ENCODE peak calls at places on chromosomes 16 and 17, in eight cellular contexts. One of them, this sample, is unnamed.

GRCh38 chr16:84357191-84357651 is 11.1 kb upstream of the ATP2C2 start:
- DNase-seq in BE2C: no peak
- DNase-seq in epithelial cell of esophagus: peak; percentile 90
- DNase-seq in endodermal cell: no peak
- DNase-seq in lower leg skin: no peak
- DNase-seq in uterus: no peak
- DNase-seq in left ventricle myocardium inferior: no peak
- DNase-seq in fibroblast of villous mesenchyme: no peak
- DNase-seq in this sample: no peak

GRCh38 chr17:57879437-57880085 is 29.7 kb upstream of the MRPS23 start:
- DNase-seq in uterus: no peak
- DNase-seq in epithelial cell of esophagus: no peak
- DNase-seq in left ventricle myocardium inferior: no peak
- DNase-seq in BE2C: no peak
- DNase-seq in fibroblast of villous mesenchyme: no peak
- DNase-seq in endodermal cell: peak; percentile 87
- DNase-seq in lower leg skin: no peak
- DNase-seq in this sample: no peak

GRCh38 chr16:72256398-72257048 is 84.6 kb upstream of the PMFBP1 start:
- DNase-seq in epithelial cell of esophagus: peak; percentile 17
- DNase-seq in endodermal cell: no peak
- DNase-seq in left ventricle myocardium inferior: no peak
- DNase-seq in lower leg skin: peak; percentile 44
- DNase-seq in fibroblast of villous mesenchyme: peak; percentile 51
- DNase-seq in uterus: no peak
- DNase-seq in BE2C: no peak
- DNase-seq in this sample: no peak

GRCh38 chr17:58339775-58340622 is 11.4 kb upstream of the TSPOAP1 start:
- DNase-seq in endodermal cell: no peak
- DNase-seq in lower leg skin: no peak
- DNase-seq in BE2C: no peak
- DNase-seq in left ventricle myocardium inferior: no peak
- DNase-seq in fibroblast of villous mesenchyme: no peak
- DNase-seq in epithelial cell of esophagus: no peak
- DNase-seq in uterus: no peak
- DNase-seq in this sample: no peak

GRCh38 chr16:64983983-64984382 is 137.9 kb downstream of the CDH11 start:
- DNase-seq in fibroblast of villous mesenchyme: peak; percentile 94
- DNase-seq in uterus: peak; percentile 30
- DNase-seq in left ventricle myocardium inferior: no peak
- DNase-seq in BE2C: peak; percentile 79
- DNase-seq in lower leg skin: no peak
- DNase-seq in epithelial cell of esophagus: peak; percentile 74
- DNase-seq in endodermal cell: peak; percentile 90
- DNase-seq in this sample: no peak

GRCh38 chr17:62093188-62094155 is 28.4 kb upstream of the MED13 start:
- DNase-seq in left ventricle myocardium inferior: no peak
- DNase-seq in lower leg skin: no peak
- DNase-seq in fibroblast of villous mesenchyme: peak; percentile 51
- DNase-seq in epithelial cell of esophagus: peak; percentile 96
- DNase-seq in endodermal cell: no peak
- DNase-seq in BE2C: peak; percentile 42
- DNase-seq in uterus: no peak
- DNase-seq in this sample: no peak

GRCh38 chr17:17354560-17355357 is 51.6 kb downstream of the NT5M start:
- DNase-seq in endodermal cell: peak; percentile 95
- DNase-seq in uterus: peak; percentile 64
- DNase-seq in epithelial cell of esophagus: peak; percentile 72
- DNase-seq in fibroblast of villous mesenchyme: peak; percentile 69
- DNase-seq in lower leg skin: peak; percentile 65
- DNase-seq in BE2C: peak; percentile 70
- DNase-seq in left ventricle myocardium inferior: peak; percentile 63
- DNase-seq in this sample: peak; percentile 19

GRCh38 chr17:56739376-56739775 is 94.3 kb downstream of the C17orf67 start:
- DNase-seq in lower leg skin: no peak
- DNase-seq in left ventricle myocardium inferior: no peak
- DNase-seq in epithelial cell of esophagus: no peak
- DNase-seq in uterus: no peak
- DNase-seq in fibroblast of villous mesenchyme: no peak
- DNase-seq in endodermal cell: no peak
- DNase-seq in BE2C: no peak
- DNase-seq in this sample: no peak

GRCh38 chr17:49637050-49637449 is 40.8 kb downstream of the SPOP start:
- DNase-seq in uterus: no peak
- DNase-seq in endodermal cell: no peak
- DNase-seq in left ventricle myocardium inferior: no peak
- DNase-seq in BE2C: no peak
- DNase-seq in lower leg skin: no peak
- DNase-seq in fibroblast of villous mesenchyme: no peak
- DNase-seq in epithelial cell of esophagus: no peak
- DNase-seq in this sample: no peak

GRCh38 chr17:49787932-49788442 is 494 bp upstream of the KAT7 start:
- DNase-seq in lower leg skin: no peak
- DNase-seq in BE2C: no peak
- DNase-seq in fibroblast of villous mesenchyme: no peak
- DNase-seq in left ventricle myocardium inferior: no peak
- DNase-seq in uterus: no peak
- DNase-seq in endodermal cell: peak; percentile 73
- DNase-seq in epithelial cell of esophagus: peak; percentile 14
- DNase-seq in this sample: no peak

GRCh38 chr16:21597571-21598030 is 1.8 kb upstream of the METTL9 start:
- DNase-seq in fibroblast of villous mesenchyme: no peak
- DNase-seq in lower leg skin: no peak
- DNase-seq in endodermal cell: no peak
- DNase-seq in epithelial cell of esophagus: no peak
- DNase-seq in BE2C: no peak
- DNase-seq in uterus: no peak
- DNase-seq in left ventricle myocardium inferior: no peak
- DNase-seq in this sample: no peak
- H3K4me3 ChIP-seq in fibroblast of villous mesenchyme: no peak overlapping the region
- H3K4me3 ChIP-seq in lower leg skin: no peak overlapping the region
- H3K4me3 ChIP-seq in endodermal cell: no peak overlapping the region
- H3K4me3 ChIP-seq in epithelial cell of esophagus: no peak overlapping the region
- H3K4me3 ChIP-seq in BE2C: no peak overlapping the region
- H3K4me3 ChIP-seq in uterus: no peak overlapping the region
- H3K4me3 ChIP-seq in left ventricle myocardium inferior: no peak overlapping the region
- H3K4me3 ChIP-seq in this sample: no peak overlapping the region

GRCh38 chr17:19384723-19385391 is 2.1 kb downstream of the MFAP4 start:
- DNase-seq in left ventricle myocardium inferior: peak; percentile 89
- DNase-seq in lower leg skin: peak; percentile 87
- DNase-seq in epithelial cell of esophagus: peak; percentile 84
- DNase-seq in BE2C: peak; percentile 63
- DNase-seq in fibroblast of villous mesenchyme: peak; percentile 97
- DNase-seq in uterus: peak; percentile 91
- DNase-seq in endodermal cell: no peak
- DNase-seq in this sample: no peak

GRCh38 chr17:19383681-19384470 is 3.1 kb downstream of the MFAP4 start:
- DNase-seq in uterus: peak; percentile 46
- DNase-seq in endodermal cell: no peak
- DNase-seq in BE2C: no peak
- DNase-seq in fibroblast of villous mesenchyme: no peak
- DNase-seq in left ventricle myocardium inferior: peak; percentile 53
- DNase-seq in epithelial cell of esophagus: no peak
- DNase-seq in lower leg skin: no peak
- DNase-seq in this sample: no peak

GRCh38 chr17:19381361-19381740 is 3.1 kb downstream of the MAPK7 start:
- DNase-seq in uterus: no peak
- DNase-seq in lower leg skin: no peak
- DNase-seq in endodermal cell: no peak
- DNase-seq in BE2C: no peak
- DNase-seq in left ventricle myocardium inferior: no peak
- DNase-seq in fibroblast of villous mesenchyme: no peak
- DNase-seq in epithelial cell of esophagus: no peak
- DNase-seq in this sample: no peak

GRCh38 chr17:19381741-19382444 is 3.6 kb downstream of the MAPK7 start:
- DNase-seq in fibroblast of villous mesenchyme: no peak
- DNase-seq in lower leg skin: no peak
- DNase-seq in endodermal cell: no peak
- DNase-seq in epithelial cell of esophagus: no peak
- DNase-seq in uterus: peak; percentile 19
- DNase-seq in BE2C: no peak
- DNase-seq in left ventricle myocardium inferior: no peak
- DNase-seq in this sample: no peak

DNA sequence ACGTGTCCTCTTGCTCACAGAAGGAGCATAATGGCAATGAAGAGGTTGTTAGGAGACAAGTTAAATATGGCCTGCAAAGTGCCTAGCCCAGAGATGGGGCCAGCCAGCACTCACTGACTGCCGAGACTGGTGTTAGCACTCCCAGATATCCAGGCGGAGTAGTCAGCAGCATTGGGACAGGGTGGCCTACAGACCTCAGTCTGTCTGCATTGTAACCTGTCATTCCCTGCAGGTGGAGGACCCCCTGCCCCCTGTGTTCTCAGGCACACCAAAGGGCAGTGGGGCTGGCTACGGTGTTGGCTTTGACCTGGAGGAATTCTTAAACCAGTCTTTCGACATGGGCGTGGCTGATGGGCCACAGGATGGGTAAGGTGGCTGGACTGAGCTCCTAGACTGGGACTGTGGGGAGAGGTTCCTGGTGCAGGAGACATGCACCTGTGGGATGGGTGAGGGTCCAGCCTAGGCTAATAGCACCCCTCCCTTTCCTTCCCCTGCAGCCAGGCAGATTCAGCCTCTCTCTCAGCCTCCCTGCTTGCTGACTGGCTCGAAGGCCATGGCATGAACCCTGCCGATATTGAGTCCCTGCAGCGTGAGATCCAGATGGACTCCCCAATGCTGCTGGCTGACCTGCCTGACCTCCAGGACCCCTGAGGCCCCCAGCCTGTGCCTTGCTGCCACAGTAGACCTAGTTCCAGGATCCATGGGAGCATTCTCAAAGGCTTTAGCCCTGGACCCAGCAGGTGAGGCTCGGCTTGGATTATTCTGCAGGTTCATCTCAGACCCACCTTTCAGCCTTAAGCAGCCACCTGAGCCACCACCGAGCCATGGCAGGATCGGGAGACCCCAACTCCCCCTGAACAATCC is 4.2 kb downstream of the MFAP4 start:
- DNase-seq in endodermal cell: no peak
- DNase-seq in left ventricle myocardium inferior: no peak
- DNase-seq in epithelial cell of esophagus: no peak
- DNase-seq in fibroblast of villous mesenchyme: no peak
- DNase-seq in lower leg skin: no peak
- DNase-seq in uterus: peak; percentile 17
- DNase-seq in BE2C: no peak
- DNase-seq in this sample: no peak
- H3K4me3 ChIP-seq in endodermal cell: no peak overlapping the region
- H3K4me3 ChIP-seq in left ventricle myocardium inferior: no peak overlapping the region
- H3K4me3 ChIP-seq in epithelial cell of esophagus: no peak overlapping the region
- H3K4me3 ChIP-seq in fibroblast of villous mesenchyme: no peak overlapping the region
- H3K4me3 ChIP-seq in lower leg skin: no peak overlapping the region
- H3K4me3 ChIP-seq in uterus: no peak overlapping the region
- H3K4me3 ChIP-seq in BE2C: no peak overlapping the region
- H3K4me3 ChIP-seq in this sample: no peak overlapping the region

GRCh38 chr16:57798953-57799618 is 3.2 kb downstream of the KIFC3 start:
- DNase-seq in BE2C: no peak
- DNase-seq in lower leg skin: no peak
- DNase-seq in uterus: no peak
- DNase-seq in endodermal cell: no peak
- DNase-seq in fibroblast of villous mesenchyme: no peak
- DNase-seq in left ventricle myocardium inferior: no peak
- DNase-seq in epithelial cell of esophagus: no peak
- DNase-seq in this sample: no peak

GRCh38 chr16:57801098-57801855 is 1.0 kb downstream of the KIFC3 start:
- DNase-seq in uterus: no peak
- DNase-seq in BE2C: no peak
- DNase-seq in endodermal cell: peak; percentile 79
- DNase-seq in fibroblast of villous mesenchyme: peak; percentile 73
- DNase-seq in epithelial cell of esophagus: peak; percentile 61
- DNase-seq in left ventricle myocardium inferior: no peak
- DNase-seq in lower leg skin: no peak
- DNase-seq in this sample: no peak

GRCh38 chr16:57800213-57801097 is 1.8 kb downstream of the KIFC3 start:
- DNase-seq in left ventricle myocardium inferior: no peak
- DNase-seq in lower leg skin: no peak
- DNase-seq in uterus: no peak
- DNase-seq in endodermal cell: no peak
- DNase-seq in fibroblast of villous mesenchyme: peak; percentile 51
- DNase-seq in BE2C: no peak
- DNase-seq in epithelial cell of esophagus: no peak
- DNase-seq in this sample: no peak

GRCh38 chr16:57798267-57798810 is 4.0 kb downstream of the KIFC3 start:
- DNase-seq in endodermal cell: no peak
- DNase-seq in left ventricle myocardium inferior: no peak
- DNase-seq in uterus: no peak
- DNase-seq in epithelial cell of esophagus: no peak
- DNase-seq in BE2C: no peak
- DNase-seq in fibroblast of villous mesenchyme: no peak
- DNase-seq in lower leg skin: no peak
- DNase-seq in this sample: no peak

DNA sequence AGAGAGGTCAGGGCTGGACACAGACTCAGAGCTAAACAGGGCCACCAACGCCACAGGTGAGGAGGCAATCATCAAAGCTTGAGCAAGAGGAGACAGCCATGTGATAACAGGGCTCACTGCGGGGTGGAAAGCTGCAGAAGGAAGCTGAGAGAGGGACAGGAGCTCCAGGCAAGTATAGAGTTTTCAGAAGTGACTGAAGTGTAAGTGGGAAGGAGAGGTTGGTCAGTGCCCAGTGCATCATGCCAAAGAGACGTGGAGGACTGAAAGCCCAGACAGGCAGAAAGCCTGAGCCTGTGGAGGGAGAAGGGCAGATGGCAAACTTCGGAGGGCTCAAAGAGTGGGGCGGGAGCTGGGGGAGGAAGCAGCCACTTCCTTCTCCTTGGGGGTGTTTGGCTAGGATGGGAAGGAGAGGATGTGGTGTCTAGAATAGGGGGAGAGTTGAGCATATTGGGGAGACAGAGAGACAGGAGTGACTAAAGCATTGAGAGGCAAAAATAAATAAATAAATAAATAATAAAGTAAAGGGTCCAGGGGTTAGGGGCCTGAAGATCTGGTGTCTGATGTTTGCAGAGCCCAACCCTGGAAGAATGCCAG is 2.6 kb downstream of the KIFC3 start:
- DNase-seq in BE2C: no peak
- DNase-seq in epithelial cell of esophagus: no peak
- DNase-seq in endodermal cell: peak; percentile 81
- DNase-seq in uterus: no peak
- DNase-seq in fibroblast of villous mesenchyme: no peak
- DNase-seq in left ventricle myocardium inferior: no peak
- DNase-seq in lower leg skin: no peak
- DNase-seq in this sample: no peak
- H3K4me3 ChIP-seq in BE2C: no peak overlapping the region
- H3K4me3 ChIP-seq in epithelial cell of esophagus: no peak overlapping the region
- H3K4me3 ChIP-seq in endodermal cell: peak overlapping the region; percentile 90
- H3K4me3 ChIP-seq in uterus: no peak overlapping the region
- H3K4me3 ChIP-seq in fibroblast of villous mesenchyme: no peak overlapping the region
- H3K4me3 ChIP-seq in left ventricle myocardium inferior: peak overlapping the region; percentile 79
- H3K4me3 ChIP-seq in lower leg skin: no peak overlapping the region
- H3K4me3 ChIP-seq in this sample: peak overlapping the region; percentile 87

DNA sequence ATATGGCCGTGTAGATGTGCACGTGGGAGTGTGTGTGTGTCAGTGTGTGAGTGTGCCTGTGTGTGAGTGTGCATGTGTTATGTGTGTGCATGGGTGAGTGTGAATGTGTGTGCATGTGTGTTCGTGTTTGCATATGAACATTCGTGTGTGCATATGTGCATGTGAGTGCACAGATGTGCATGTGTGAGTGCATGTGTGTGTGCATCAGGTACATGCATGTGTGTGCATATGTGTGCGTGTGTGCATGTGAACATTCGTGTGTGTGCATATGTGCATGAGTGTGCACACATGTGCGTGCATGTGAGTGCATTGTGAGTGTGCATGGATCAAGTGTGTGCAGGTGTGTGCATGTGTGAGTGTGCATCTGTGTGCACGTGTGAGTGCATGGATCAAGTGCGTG is 2.5 kb upstream of the TPSAB1 start:
- DNase-seq in lower leg skin: no peak
- DNase-seq in left ventricle myocardium inferior: no peak
- DNase-seq in fibroblast of villous mesenchyme: no peak
- DNase-seq in uterus: no peak
- DNase-seq in endodermal cell: no peak
- DNase-seq in epithelial cell of esophagus: no peak
- DNase-seq in BE2C: no peak
- DNase-seq in this sample: no peak
- H3K4me3 ChIP-seq in lower leg skin: no peak overlapping the region
- H3K4me3 ChIP-seq in left ventricle myocardium inferior: no peak overlapping the region
- H3K4me3 ChIP-seq in fibroblast of villous mesenchyme: no peak overlapping the region
- H3K4me3 ChIP-seq in uterus: no peak overlapping the region
- H3K4me3 ChIP-seq in endodermal cell: no peak overlapping the region
- H3K4me3 ChIP-seq in epithelial cell of esophagus: no peak overlapping the region
- H3K4me3 ChIP-seq in BE2C: no peak overlapping the region
- H3K4me3 ChIP-seq in this sample: no peak overlapping the region